ENCODE peak calls at places on chromosomes 4 and X, in five cellular contexts. K is GM12865; N is A549; M is fibroblast of the aortic adventitia; U is CD8-positive, alpha-beta memory T cell. Z is an unnamed sample.

GRCh38 chrX:17848545-17849265 is 12.4 kb downstream of the RAI2 start:
- DNase-seq in K (no peak), N (no peak), M (no peak), U (no peak), Z (no peak)

GRCh38 chrX:139823806-139824205 is 109.0 kb downstream of the ATP11C start:
- DNase-seq in K (no peak), N (peak), M (peak), U (no peak), Z (peak)

GRCh38 chrX:81120270-81120935 is 81.3 kb downstream of the HMGN5 start:
- DNase-seq in K (peak), N (no peak), M (no peak), U (no peak), Z (no peak)

GRCh38 chr4:89056953-89057398 is at the start of gene FAM13A:
- DNase-seq in K (peak), N (peak), M (peak), U (no peak), Z (peak)

GRCh38 chr4:967113-968104 is 6.0 kb downstream of the DGKQ start:
- DNase-seq in K (no peak), N (no peak), M (no peak), U (no peak), Z (no peak)

GRCh38 chr4:79225360-79225759 is 100.5 kb downstream of the NAA11 start:
- DNase-seq in K (no peak), N (no peak), M (no peak), U (no peak), Z (no peak)

GRCh38 chrX:2284601-2285000 is 216.2 kb downstream of the DHRSX start:
- DNase-seq in K (no peak), N (no peak), M (no peak), U (no peak), Z (no peak)

GRCh38 chrX:39397561-39398200 is 596.4 kb downstream of the MID1IP1 start:
- DNase-seq in K (no peak), N (no peak), M (no peak), U (no peak), Z (no peak)

GRCh38 chrX:47743504-47743903 is 84.5 kb upstream of the UXT start:
- DNase-seq in K (no peak), N (no peak), M (peak), U (no peak), Z (no peak)

GRCh38 chrX:8201896-8202331 is 30.8 kb upstream of the VCX2 start:
- DNase-seq in K (no peak), N (no peak), M (peak), U (no peak), Z (peak)

GRCh38 chr4:184387351-184387750 is 87.0 kb downstream of the IRF2 start:
- DNase-seq in K (peak), N (no peak), M (no peak), U (no peak), Z (no peak)

GRCh38 chrX:57286507-57287251 is at the start of gene FAAH2:
- DNase-seq in K (peak), N (peak), M (no peak), U (peak), Z (no peak)

GRCh38 chr4:153788419-153789276 is at the start of gene SFRP2:
- DNase-seq in K (no peak), N (no peak), M (no peak), U (no peak), Z (no peak)

GRCh38 chr4:3463556-3464348 is 646 bp downstream of the DOK7 start:
- DNase-seq in K (no peak), N (no peak), M (no peak), U (no peak), Z (no peak)
- H3K4me3 ChIP-seq in K (no peak), N (peak), M (no peak), U (no peak), Z (no peak)

GRCh38 chrX:49041683-49042529 is 1.3 kb downstream of the TFE3 start:
- DNase-seq in K (peak), N (peak), M (peak), U (no peak), Z (peak)

GRCh38 chrX:49042581-49043219 is 457 bp downstream of the TFE3 start:
- DNase-seq in K (peak), N (no peak), M (no peak), U (peak), Z (no peak)

GRCh38 chrX:49043220-49043986 is at the start of gene TFE3:
- DNase-seq in K (peak), N (peak), M (peak), U (peak), Z (peak)

GRCh38 chrX:49040376-49040955 is 2.7 kb downstream of the TFE3 start:
- DNase-seq in K (no peak), N (peak), M (peak), U (no peak), Z (peak)

DNA sequence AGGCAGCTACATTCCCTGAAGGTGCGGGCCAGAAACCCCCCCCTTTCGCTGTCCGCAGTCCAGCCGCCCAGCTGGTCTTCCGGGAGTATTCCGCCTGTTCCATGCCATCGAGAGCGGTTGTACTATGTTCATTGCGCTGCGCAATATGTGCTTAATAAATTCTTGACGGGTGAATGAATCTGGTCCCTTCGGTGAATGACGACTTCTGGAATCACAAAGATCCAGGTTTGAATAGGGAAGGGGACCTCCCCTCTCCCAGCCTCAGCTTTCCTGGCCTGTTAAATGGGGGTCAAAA is 777 bp upstream of the TFE3 start:
- DNase-seq in K (no peak), N (no peak), M (no peak), U (no peak), Z (no peak)
- H3K4me3 ChIP-seq in K (peak), N (peak), M (peak), U (no peak), Z (peak)

DNA sequence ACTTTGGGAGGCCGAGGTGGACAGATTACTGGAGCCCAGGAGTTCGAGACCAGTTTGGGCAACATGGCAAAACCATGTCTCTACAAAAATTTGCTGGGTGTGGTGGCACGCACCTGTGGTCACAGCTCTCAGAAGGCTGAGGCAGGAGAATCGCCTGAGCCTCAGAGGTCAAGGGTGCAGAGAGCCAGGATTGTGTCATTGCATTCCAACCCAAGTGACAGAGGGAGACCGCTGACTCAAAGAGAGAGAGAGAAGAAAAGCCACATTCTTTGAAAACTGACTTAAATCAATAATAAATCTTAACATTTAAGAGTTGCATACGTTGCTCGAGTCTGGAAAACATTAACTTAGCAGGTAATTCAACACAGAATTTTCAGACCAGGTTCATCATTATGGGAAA is 68.5 kb upstream of the RBPJ start:
- DNase-seq in K (peak), N (no peak), M (no peak), U (no peak), Z (no peak)
- H3K4me3 ChIP-seq in K (no peak), N (no peak), M (no peak), U (no peak), Z (no peak)

GRCh38 chr4:74764119-74764518 is 30.2 kb downstream of the BTC start:
- DNase-seq in K (no peak), N (no peak), M (no peak), U (no peak), Z (no peak)

GRCh38 chr4:74755486-74755885 is 38.8 kb downstream of the BTC start:
- DNase-seq in K (no peak), N (no peak), M (peak), U (no peak), Z (no peak)

GRCh38 chr4:74757136-74757535 is 37.2 kb downstream of the BTC start:
- DNase-seq in K (no peak), N (no peak), M (no peak), U (no peak), Z (no peak)

GRCh38 chr4:74754218-74754617 is 40.1 kb downstream of the BTC start:
- DNase-seq in K (peak), N (no peak), M (no peak), U (no peak), Z (no peak)

DNA sequence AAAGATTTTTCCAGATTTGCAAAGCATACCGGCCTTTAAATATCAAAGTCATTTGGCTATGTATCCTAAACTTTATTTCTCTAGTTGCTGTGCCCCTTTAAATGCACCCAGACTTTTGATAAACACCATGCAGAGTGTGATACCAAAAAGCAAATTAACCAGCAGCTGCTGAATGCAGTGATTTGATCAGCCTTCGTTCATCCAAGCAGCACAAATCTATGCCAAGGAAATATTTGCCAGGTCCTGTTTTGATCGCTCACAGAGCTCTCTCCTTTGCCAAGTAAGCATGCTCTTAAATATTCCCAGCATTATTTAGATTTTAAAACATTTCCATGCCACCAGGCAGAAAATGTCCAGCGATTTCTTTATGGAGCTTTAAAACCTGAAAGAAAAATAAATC is 35.8 kb downstream of the BTC start:
- DNase-seq in K (no peak), N (no peak), M (no peak), U (no peak), Z (no peak)
- H3K4me3 ChIP-seq in K (no peak), N (no peak), M (no peak), U (no peak), Z (no peak)

GRCh38 chr4:163493643-163494359 is 689 bp upstream of the TMA16 start:
- DNase-seq in K (peak), N (peak), M (no peak), U (no peak), Z (no peak)

GRCh38 chr4:163494360-163495241 is at the start of gene TMA16:
- DNase-seq in K (peak), N (peak), M (peak), U (peak), Z (peak)

GRCh38 chr4:163489929-163490328 is 4.6 kb upstream of the TMA16 start:
- DNase-seq in K (no peak), N (no peak), M (no peak), U (no peak), Z (no peak)

GRCh38 chr4:163492951-163493504 is 1.5 kb upstream of the TMA16 start:
- DNase-seq in K (peak), N (peak), M (no peak), U (no peak), Z (peak)

DNA sequence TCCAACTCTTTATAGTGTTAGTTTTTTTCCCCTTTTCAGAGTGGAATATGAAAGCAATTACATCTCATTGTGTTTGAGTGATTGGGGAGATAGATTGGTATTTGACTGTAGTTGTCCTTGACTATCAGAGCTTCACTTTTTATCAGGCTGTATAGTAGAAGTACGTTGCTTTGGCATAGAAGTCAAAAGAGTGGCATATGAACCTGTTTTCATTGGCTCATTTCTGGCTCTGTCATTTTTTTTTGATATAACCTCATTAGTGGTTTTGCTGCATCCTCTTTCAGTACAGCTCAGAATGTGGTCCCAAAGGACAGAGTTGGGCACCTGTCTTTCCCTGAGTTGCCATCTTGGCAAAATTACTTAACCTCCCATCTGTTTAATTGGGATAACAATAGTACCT is 1.4 kb downstream of the TMA16 start:
- DNase-seq in K (peak), N (no peak), M (no peak), U (peak), Z (peak)
- H3K4me3 ChIP-seq in K (peak), N (peak), M (peak), U (peak), Z (peak)

GRCh38 chr4:159267023-159267939 is 164.4 kb downstream of the RAPGEF2 start:
- DNase-seq in K (no peak), N (no peak), M (peak), U (no peak), Z (no peak)
- H3K4me3 ChIP-seq in K (no peak), N (no peak), M (peak), U (no peak), Z (no peak)

GRCh38 chr4:83734576-83734975 is 198.7 kb downstream of the GPAT3 start:
- DNase-seq in K (no peak), N (no peak), M (no peak), U (no peak), Z (no peak)
- H3K4me3 ChIP-seq in K (no peak), N (no peak), M (no peak), U (no peak), Z (no peak)

DNA sequence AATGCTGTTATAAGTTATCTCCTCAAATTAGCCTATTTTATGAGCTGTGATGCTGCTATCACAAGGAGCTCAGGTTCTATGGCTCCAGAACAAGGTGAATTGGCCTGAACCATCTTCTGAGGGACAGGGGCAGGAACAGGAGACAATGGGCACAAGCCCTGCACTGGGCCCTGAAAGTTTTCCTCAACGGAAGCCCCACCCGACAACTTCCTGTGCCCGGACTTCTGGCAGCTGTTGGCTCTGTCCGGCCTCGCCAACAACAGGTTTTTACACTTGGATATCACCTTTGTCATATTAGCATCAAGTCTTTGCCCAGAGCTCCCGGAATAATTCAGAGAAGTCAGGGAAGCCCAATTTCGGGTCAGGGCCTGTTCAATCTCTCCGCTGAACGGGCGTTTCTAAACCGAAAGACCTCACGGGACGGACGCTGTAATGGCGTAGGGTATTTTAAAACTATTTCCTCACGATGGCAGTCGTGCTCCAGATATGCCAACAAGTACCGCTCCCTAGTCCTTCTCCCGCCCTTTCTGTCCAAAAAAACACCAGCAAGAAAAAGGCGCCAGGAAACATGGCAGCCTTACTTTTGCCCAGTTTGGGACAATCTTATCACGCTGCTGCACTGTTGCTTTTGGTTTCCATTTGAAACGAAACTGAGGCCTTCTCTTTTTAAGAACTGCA is 201.0 kb upstream of the STK26 start:
- DNase-seq in K (peak), N (peak), M (peak), U (peak), Z (no peak)
- H3K4me3 ChIP-seq in K (no peak), N (no peak), M (peak), U (no peak), Z (no peak)

DNA sequence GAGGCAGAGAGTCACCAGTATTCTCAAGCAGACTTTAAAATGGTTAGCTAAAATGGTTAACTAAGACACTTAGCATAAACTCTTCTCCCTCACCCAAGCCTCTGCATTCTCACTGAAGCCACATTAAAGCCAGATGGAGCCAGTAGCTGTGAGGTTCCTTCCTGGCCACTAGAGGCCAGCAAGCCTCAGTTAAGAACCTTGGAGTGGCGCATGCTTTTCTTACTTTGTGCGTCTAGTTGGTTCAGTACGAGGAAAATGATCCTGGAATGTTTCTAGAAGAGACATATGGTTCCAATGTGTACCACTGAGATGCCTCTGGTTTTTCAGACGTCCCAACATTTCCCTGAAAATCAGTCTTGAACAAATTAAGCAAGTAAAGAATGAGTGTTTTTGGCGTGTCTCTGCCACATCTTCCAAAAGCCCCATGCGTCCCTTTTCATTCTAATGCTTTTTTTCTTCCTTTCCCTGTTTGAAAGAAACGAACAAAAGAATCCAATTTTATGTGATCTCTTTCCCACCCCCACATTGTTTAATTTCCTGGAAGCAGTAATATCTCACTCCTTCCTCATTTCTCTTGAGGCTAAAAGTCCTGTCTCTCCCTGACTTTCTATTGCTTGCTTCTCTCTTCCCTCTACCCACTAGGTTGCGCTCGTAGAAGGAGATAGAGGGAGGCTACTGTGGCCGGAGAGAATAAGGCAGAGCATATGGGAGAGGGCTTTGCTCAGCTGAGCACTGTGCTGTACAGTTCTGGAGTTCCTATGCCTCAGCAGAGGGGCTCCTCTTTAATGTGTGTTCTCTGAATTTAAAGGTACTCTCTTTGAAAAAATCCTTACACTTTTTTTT is 82.9 kb upstream of the TAB3 start:
- DNase-seq in K (peak), N (peak), M (peak), U (peak), Z (peak)
- H3K4me3 ChIP-seq in K (peak), N (peak), M (no peak), U (peak), Z (no peak)

GRCh38 chrX:74925210-74926088 is at the start of gene NEXMIF:
- DNase-seq in K (peak), N (peak), M (no peak), U (peak), Z (no peak)
- H3K4me3 ChIP-seq in K (peak), N (peak), M (peak), U (peak), Z (no peak)

Z was measured in SJSA1.